ENCODE peak calls at places on chromosomes 1 and 21, in five cellular contexts. H is kidney; V is ELR; D is LHCN-M2; S is stimulated activated CD4-positive, alpha-beta T cell treated with anti-CD3 and anti-CD28 coated beads, Interleukin-4, amount 100 ng/mL, for 4 hours. E is an unnamed sample.

GRCh38 chr1:14599173-14599754 is 779 bp downstream of the KAZN start:
- DNase-seq in V (no peak), S (no peak), H (peak), D (no peak), E (no peak)

GRCh38 chr21:39189857-39190604 is 6.8 kb upstream of the PSMG1 start:
- DNase-seq in D (peak), V (peak), H (no peak), S (no peak), E (no peak)

GRCh38 chr1:242784807-242785206 is 260.3 kb upstream of the PLD5 start:
- DNase-seq in S (no peak), V (no peak), H (no peak), D (peak), E (no peak)

GRCh38 chr1:51190996-51191395 is 45.1 kb upstream of the RNF11 start:
- DNase-seq in D (no peak), H (no peak), V (no peak), S (no peak), E (no peak)

GRCh38 chr1:229751629-229752028 is 125.6 kb downstream of the URB2 start:
- DNase-seq in S (no peak), V (no peak), H (no peak), D (no peak), E (no peak)

GRCh38 chr1:87669671-87670070 is 341.0 kb downstream of the LMO4 start:
- DNase-seq in V (no peak), H (no peak), S (no peak), D (no peak), E (no peak)

GRCh38 chr21:29875873-29876272 is 63.9 kb downstream of the GRIK1 start:
- DNase-seq in V (no peak), H (no peak), S (no peak), D (no peak), E (no peak)

GRCh38 chr1:25193151-25193742 is 39.1 kb downstream of the SYF2 start:
- DNase-seq in V (no peak), D (no peak), H (no peak), S (no peak), E (no peak)

GRCh38 chr1:59638172-59638800 is 176.5 kb upstream of the HOOK1 start:
- DNase-seq in H (no peak), V (peak), S (no peak), D (peak), E (no peak)

GRCh38 chr1:162187676-162188075 is 118.2 kb downstream of the NOS1AP start:
- DNase-seq in S (no peak), H (no peak), V (no peak), D (peak), E (peak)

GRCh38 chr1:113169591-113169990 is 96.6 kb downstream of the LRIG2 start:
- DNase-seq in S (no peak), D (no peak), V (no peak), H (no peak), E (no peak)

GRCh38 chr1:201302168-201302896 is 19.0 kb downstream of the PKP1 start:
- DNase-seq in V (no peak), D (no peak), H (no peak), S (no peak), E (no peak)

GRCh38 chr1:222093518-222093917 is 351.6 kb upstream of the DUSP10 start:
- DNase-seq in D (no peak), S (no peak), H (no peak), V (no peak), E (no peak)

GRCh38 chr1:16905112-16905855 is 9.5 kb downstream of the RNU1-2 start:
- DNase-seq in V (peak), S (no peak), H (peak), D (peak), E (peak)

GRCh38 chr1:178724734-178725602 is at the start of gene RALGPS2:
- DNase-seq in V (peak), S (peak), H (peak), D (peak), E (no peak)

GRCh38 chr1:243268284-243268653 is 12.4 kb downstream of the SDCCAG8 start:
- DNase-seq in S (no peak), V (peak), D (peak), H (no peak), E (peak)

GRCh38 chr1:169128565-169128964 is 22.1 kb downstream of the ATP1B1 start:
- DNase-seq in H (no peak), D (no peak), S (no peak), V (no peak), E (no peak)